ENCODE peak calls at places on chromosomes 4 and X, in five cellular contexts. L is OCI-LY7, E is SK-N-SH, T is GM23338, K is GM23248. B is an unnamed sample. For H3K9me2, the result is how much of the 10 kb centered on the place peaks cover.

GRCh38 chr4:183968502-183968901 is 63.4 kb downstream of the STOX2 start:
- DNase-seq in E (peak), K (no peak), T (peak), L (no peak), B (no peak)

GRCh38 chr4:56656346-56656643 is 24.8 kb downstream of the HOPX start:
- DNase-seq in K (no peak), E (peak), T (peak), L (no peak), B (no peak)

GRCh38 chrX:114583646-114584433 is at the start of gene HTR2C:
- DNase-seq in K (no peak), L (no peak), T (peak), E (peak), B (no peak)

GRCh38 chr4:140018931-140019618 is 134.9 kb downstream of the MAML3 start:
- DNase-seq in L (no peak), T (no peak), E (no peak), K (peak), B (no peak)

GRCh38 chrX:105701310-105702052 is 120.9 kb upstream of the NRK start:
- DNase-seq in K (no peak), T (peak), E (peak), L (no peak), B (no peak)

GRCh38 chr4:19327364-19327763 is 924.3 kb upstream of the SLIT2 start:
- DNase-seq in E (no peak), L (no peak), T (no peak), K (peak), B (no peak)

GRCh38 chr4:54423066-54423465 is 194.0 kb downstream of the PDGFRA start:
- DNase-seq in K (peak), T (no peak), L (no peak), E (no peak), B (no peak)

GRCh38 chrX:31807165-31807564 is 735.3 kb upstream of the FTHL17 start:
- DNase-seq in K (no peak), L (no peak), E (no peak), T (no peak), B (no peak)

GRCh38 chr4:31793907-31794306 is 1073.7 kb downstream of the PCDH7 start:
- DNase-seq in L (no peak), T (peak), E (no peak), K (no peak), B (no peak)

GRCh38 chr4:67122029-67122428 is 423.3 kb downstream of the CENPC start:
- DNase-seq in K (no peak), E (no peak), T (peak), L (no peak), B (peak)

GRCh38 chrX:38618152-38618551 is 56.8 kb downstream of the TSPAN7 start:
- DNase-seq in E (no peak), K (no peak), L (no peak), T (no peak), B (no peak)

GRCh38 chr4:103201724-103202123 is 3.6 kb upstream of the CENPE start:
- DNase-seq in L (no peak), T (peak), E (no peak), K (no peak), B (no peak)

GRCh38 chr4:40255722-40256281 is 59.0 kb downstream of the RHOH start:
- DNase-seq in T (no peak), K (peak), L (no peak), E (no peak), B (no peak)

GRCh38 chr4:71571346-71571745 is 212.5 kb downstream of the GC start:
- DNase-seq in T (no peak), L (no peak), K (no peak), E (no peak), B (no peak)

GRCh38 chr4:45668086-45668485 is 455.8 kb downstream of the GABRG1 start:
- DNase-seq in K (no peak), E (no peak), T (no peak), L (no peak), B (no peak)

GRCh38 chr4:76744253-76744921 is 153.6 kb downstream of the SOWAHB start:
- DNase-seq in L (no peak), K (peak), E (no peak), T (no peak), B (no peak)

GRCh38 chr4:186749611-186750281 is 26.1 kb upstream of the FAT1 start:
- DNase-seq in K (no peak), E (no peak), L (no peak), T (no peak), B (no peak)

GRCh38 chr4:53196872-53197759 is 168.7 kb downstream of the SCFD2 start:
- DNase-seq in L (peak), E (peak), T (peak), K (peak), B (peak)

GRCh38 chrX:150772150-150772970 is 79.2 kb downstream of the MTMR1 start:
- DNase-seq in T (peak), K (peak), E (peak), L (peak), B (peak)

GRCh38 chrX:115689931-115690330 is 129.0 kb downstream of the PLS3 start:
- DNase-seq in L (no peak), E (no peak), K (peak), T (no peak), B (no peak)

GRCh38 chr4:96354036-96354712 is 514.3 kb downstream of the PDHA2 start:
- DNase-seq in L (no peak), E (no peak), K (no peak), T (no peak), B (no peak)

GRCh38 chr4:139175647-139176298 is 1.2 kb downstream of the ELF2 start:
- DNase-seq in E (peak), K (peak), L (no peak), T (no peak), B (no peak)

GRCh38 chr4:102642571-102643298 is 118.0 kb downstream of the MANBA start:
- DNase-seq in T (no peak), E (no peak), K (peak), L (no peak), B (no peak)

GRCh38 chr4:683982-684571 is 4.9 kb downstream of the SLC49A3 start:
- DNase-seq in K (peak), T (peak), E (peak), L (peak), B (peak)

GRCh38 chrX:107526141-107526540 is 76.7 kb downstream of the FRMPD3 start:
- DNase-seq in L (no peak), T (no peak), E (no peak), K (no peak), B (peak)

GRCh38 chr4:156815717-156816319 is 155.8 kb downstream of the PDGFC start:
- DNase-seq in K (no peak), L (no peak), E (no peak), T (no peak), B (no peak)

GRCh38 chrX:12975670-12975965 is 708 bp downstream of the TMSB4X start:
- DNase-seq in K (no peak), L (no peak), E (no peak), T (no peak), B (no peak)

GRCh38 chr4:22235798-22236197 is 280.1 kb downstream of the ADGRA3 start:
- DNase-seq in K (no peak), L (no peak), E (no peak), T (no peak), B (no peak)

GRCh38 chr4:185638548-185639301 is 103.4 kb upstream of the PDLIM3 start:
- DNase-seq in K (peak), L (no peak), E (peak), T (peak), B (no peak)

GRCh38 chr4:150579591-150580234 is 2.2 kb upstream of the MAB21L2 start:
- DNase-seq in K (peak), T (peak), L (no peak), E (peak), B (no peak)

GRCh38 chr4:150580244-150580643 is 1.7 kb upstream of the MAB21L2 start:
- DNase-seq in L (no peak), E (no peak), T (peak), K (no peak), B (no peak)

GRCh38 chr4:150581611-150582010 is 340 bp upstream of the MAB21L2 start:
- DNase-seq in T (peak), K (no peak), E (peak), L (no peak), B (no peak)

GRCh38 chr4:150582101-150582565 is at the start of gene MAB21L2:
- DNase-seq in L (no peak), K (no peak), E (peak), T (peak), B (no peak)

GRCh38 chr4:150581206-150581605 is 745 bp upstream of the MAB21L2 start:
- DNase-seq in E (no peak), T (no peak), K (no peak), L (no peak), B (no peak)
- H2AFZ ChIP-seq in E (peak), T (no peak), K (no peak), L (no peak), B (no peak)

DNA sequence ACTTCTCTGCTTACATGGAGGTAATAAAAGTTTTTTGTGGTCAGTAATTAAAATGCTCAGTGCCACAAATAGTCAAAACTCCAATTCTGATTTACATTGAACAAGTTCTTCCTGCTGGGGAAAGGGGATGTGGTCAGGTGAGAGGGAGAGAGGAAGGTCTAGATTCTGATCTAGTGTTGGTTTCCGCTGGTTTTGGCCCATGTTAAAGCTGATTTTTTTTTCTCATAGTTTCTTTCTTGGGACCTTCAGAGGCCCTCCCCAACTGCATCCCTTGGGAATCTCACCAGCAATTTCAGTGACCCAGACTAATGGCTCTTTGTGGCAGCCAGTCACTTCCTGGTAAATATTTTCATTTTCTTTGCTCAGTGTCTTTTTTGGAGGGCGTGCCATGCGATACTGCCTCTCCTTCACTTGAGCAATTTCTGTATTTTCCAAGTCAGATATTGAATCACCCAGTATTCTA is 332.7 kb downstream of the RAPGEF2 start:
- DNase-seq in L (no peak), E (no peak), K (no peak), T (no peak), B (no peak)
- H3K4me2 ChIP-seq in L (no peak), E (no peak), K (no peak), T (no peak), B (no peak)

GRCh38 chr4:2306773-2307410 is 45.0 kb upstream of the MXD4 start:
- DNase-seq in L (no peak), E (no peak), K (no peak), T (no peak), B (no peak)
- H3K9me2 ChIP-seq in L (under half), E (under half), K (under half), T (under half), B (under half)

GRCh38 chr4:74202062-74202586 is 44.2 kb downstream of the MTHFD2L start:
- DNase-seq in T (no peak), L (no peak), K (no peak), E (no peak), B (no peak)

GRCh38 chr4:74205046-74205445 is 47.1 kb downstream of the MTHFD2L start:
- DNase-seq in T (no peak), L (no peak), E (no peak), K (no peak), B (no peak)

GRCh38 chr4:74203467-74203866 is 45.5 kb downstream of the MTHFD2L start:
- DNase-seq in E (no peak), L (no peak), K (no peak), T (no peak), B (no peak)

GRCh38 chr4:74205559-74205958 is 47.6 kb downstream of the MTHFD2L start:
- DNase-seq in L (no peak), K (no peak), T (no peak), E (no peak), B (peak)

GRCh38 chr4:74206088-74206826 is 48.3 kb downstream of the MTHFD2L start:
- DNase-seq in L (no peak), T (no peak), K (peak), E (no peak), B (peak)
- H2AFZ ChIP-seq in L (peak), T (no peak), K (peak), E (peak), B (peak)

GRCh38 chr4:16729361-16729760 is 169.1 kb downstream of the LDB2 start:
- DNase-seq in L (no peak), K (no peak), E (no peak), T (no peak), B (no peak)
- H3K4me2 ChIP-seq in L (no peak), K (no peak), E (no peak), T (peak), B (no peak)

B was measured in Karpas-422.